ENCODE peak calls at places on chromosomes 7 and 10, in four cellular contexts. M is neural progenitor cell, Q is fibroblast of pulmonary artery, R is coronary artery. Z is an unnamed sample.
A peak's percentile ranks its signal among the peaks of the same experiment; 100 is the strongest.

GRCh38 chr7:142025896-142026295 is 30.2 kb downstream of the MGAM start:
- DNase-seq in M (no peak), Q (no peak), R (no peak), Z (peak; percentile 11)

GRCh38 chr7:11881680-11882079 is 49.7 kb upstream of the THSD7A start:
- DNase-seq in M (no peak), Q (no peak), R (no peak), Z (no peak)

GRCh38 chr7:41492603-41493002 is 210.3 kb downstream of the INHBA start:
- DNase-seq in M (no peak), Q (no peak), R (no peak), Z (peak; percentile 35)

GRCh38 chr7:116525298-116525912 is 569 bp downstream of the CAV1 start:
- DNase-seq in M (peak; percentile 45), Q (peak; percentile 23), R (no peak), Z (no peak)

GRCh38 chr10:61456095-61456789 is 3.1 kb upstream of the TMEM26 start:
- DNase-seq in M (no peak), Q (peak; percentile 56), R (no peak), Z (peak; percentile 55)

GRCh38 chr7:79820387-79820786 is 314.2 kb upstream of the GNAI1 start:
- DNase-seq in M (peak; percentile 43), Q (peak; percentile 89), R (no peak), Z (peak; percentile 96)

GRCh38 chr10:74388801-74389200 is 237.8 kb downstream of the ADK start:
- DNase-seq in M (no peak), Q (no peak), R (no peak), Z (no peak)

GRCh38 chr10:122780391-122780790 is 65.3 kb downstream of the CUZD1 start:
- DNase-seq in M (no peak), Q (peak; percentile 8), R (no peak), Z (no peak)

GRCh38 chr7:30864146-30864545 is 47.5 kb upstream of the AQP1 start:
- DNase-seq in M (peak; percentile 25), Q (no peak), R (no peak), Z (no peak)

GRCh38 chr7:17185690-17186070 is 112.8 kb upstream of the AHR start:
- DNase-seq in M (no peak), Q (peak; percentile 66), R (no peak), Z (peak; percentile 92)

GRCh38 chr10:80477813-80478212 is 23.7 kb downstream of the TSPAN14 start:
- DNase-seq in M (no peak), Q (peak; percentile 89), R (no peak), Z (peak; percentile 93)
- TF ChIP-seq CTCF in M (no peak), Q (no peak), R (no peak), Z (no peak)

GRCh38 chr10:48605264-48605615 is 367 bp upstream of the ARHGAP22 start:
- DNase-seq in M (no peak), Q (no peak), R (no peak), Z (no peak)

GRCh38 chr10:48605786-48606529 is 1.1 kb upstream of the ARHGAP22 start:
- DNase-seq in M (no peak), Q (no peak), R (peak; percentile 68), Z (no peak)

GRCh38 chr10:48604039-48604407 is 850 bp downstream of the ARHGAP22 start:
- DNase-seq in M (no peak), Q (no peak), R (peak; percentile 69), Z (no peak)

GRCh38 chr10:48603421-48604038 is 1.3 kb downstream of the ARHGAP22 start:
- DNase-seq in M (no peak), Q (no peak), R (peak; percentile 64), Z (no peak)

DNA sequence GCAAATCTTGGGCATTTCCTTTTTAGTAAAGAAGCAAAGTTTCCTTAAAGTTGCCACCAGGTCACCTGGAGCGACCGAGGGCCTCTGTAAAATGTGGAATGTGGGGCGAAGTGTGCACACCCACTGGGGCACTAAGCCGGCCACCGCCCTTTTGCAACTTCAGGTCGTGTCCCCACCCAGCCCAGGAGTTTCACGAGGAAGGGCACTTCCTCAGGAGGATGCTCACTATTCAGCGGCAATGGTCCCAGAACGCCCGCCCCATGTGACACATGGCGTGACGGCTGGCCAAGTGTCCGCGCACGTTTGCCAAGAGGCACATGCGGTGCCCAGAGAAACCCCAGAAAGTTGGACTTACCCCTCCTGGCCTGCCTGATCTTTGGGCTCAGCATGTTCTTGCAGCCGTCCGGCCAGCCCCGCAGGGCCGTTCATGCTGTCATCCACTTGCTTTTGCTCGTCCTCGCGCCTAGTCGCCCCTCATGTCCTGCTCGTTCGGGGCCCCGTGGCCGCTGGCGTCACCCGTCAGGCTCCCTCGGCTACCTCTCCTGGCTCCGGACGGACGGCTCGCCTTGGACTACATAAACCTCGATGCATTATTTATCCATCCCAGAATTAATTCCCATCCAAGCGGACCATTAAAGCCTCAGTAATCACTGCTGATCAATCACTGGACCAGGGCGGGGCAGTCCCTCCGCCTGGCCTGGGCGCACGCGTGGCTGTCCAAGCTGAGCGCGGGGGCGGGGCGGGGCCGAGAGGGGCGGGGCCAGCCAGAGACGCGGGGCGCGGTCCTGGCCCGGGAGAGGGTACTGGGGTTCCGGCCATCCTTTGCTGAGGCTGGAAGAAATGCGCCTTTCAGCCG is at the start of gene ARHGAP22:
- DNase-seq in M (peak; percentile 62), Q (peak; percentile 28), R (peak; percentile 79), Z (no peak)
- H3K4me3 ChIP-seq in M (peak within 1 kb of the TSS; percentile 42), Q (peak within 1 kb of the TSS; percentile 77), R (peak within 1 kb of the TSS; percentile 78), Z (peak within 1 kb of the TSS; percentile 73)

GRCh38 chr7:81433692-81434331 is 336.0 kb downstream of the HGF start:
- DNase-seq in M (no peak), Q (no peak), R (no peak), Z (no peak)

GRCh38 chr7:81433196-81433595 is 336.7 kb downstream of the HGF start:
- DNase-seq in M (no peak), Q (no peak), R (no peak), Z (no peak)

GRCh38 chr7:81430761-81431160 is 339.1 kb downstream of the HGF start:
- DNase-seq in M (no peak), Q (peak; percentile 90), R (no peak), Z (no peak)

GRCh38 chr7:81430150-81430549 is 339.7 kb downstream of the HGF start:
- DNase-seq in M (peak; percentile 20), Q (peak; percentile 59), R (no peak), Z (peak; percentile 67)
- TF ChIP-seq CTCF in M (peak; percentile 24), Q (peak; percentile 6), R (no peak), Z (peak; percentile 54)

DNA sequence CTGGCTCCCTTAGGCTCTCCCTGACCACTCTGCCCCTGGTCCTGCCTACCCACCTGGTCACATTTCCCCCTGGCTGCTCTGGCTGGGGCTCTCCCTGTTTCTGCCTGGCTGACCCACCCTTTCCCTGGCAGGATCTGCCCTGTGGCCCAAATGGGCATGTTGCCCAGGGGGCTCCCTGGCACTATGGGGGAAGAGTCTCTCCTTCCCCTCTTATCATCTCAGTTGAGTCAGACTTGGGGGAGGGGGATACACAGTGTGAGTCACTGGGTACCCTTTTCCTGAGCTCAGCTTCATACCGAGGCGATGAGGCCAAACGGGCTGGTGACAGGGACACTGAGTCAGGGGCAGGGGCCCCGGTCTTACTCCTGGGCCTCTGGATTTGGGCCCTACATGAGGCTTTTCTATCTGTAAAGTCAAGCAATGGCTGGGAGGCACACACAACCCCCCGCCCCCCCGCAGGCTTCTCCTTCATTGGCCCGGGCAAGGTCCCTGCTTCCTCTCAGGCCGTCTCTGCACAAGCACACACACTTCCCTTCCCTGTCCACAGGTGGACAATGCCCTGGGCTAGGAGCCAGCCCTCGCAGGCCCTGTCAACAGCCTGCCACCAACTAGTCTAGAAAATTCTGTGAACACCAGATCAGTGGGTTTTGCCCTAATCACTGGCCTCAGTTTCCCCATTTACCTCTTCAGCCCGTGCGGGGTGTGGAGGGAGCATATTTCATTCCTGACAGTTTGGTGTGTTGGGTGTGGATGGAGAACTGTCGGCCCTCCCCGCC is 627 bp upstream of the FLNC start:
- DNase-seq in M (peak; percentile 24), Q (peak; percentile 40), R (no peak), Z (peak; percentile 24)
- H3K4me3 ChIP-seq in M (peak overlapping the region; percentile 53), Q (peak overlapping the region; percentile 43), R (peak overlapping the region; percentile 82), Z (peak overlapping the region; percentile 32)

GRCh38 chr7:20172736-20173334 is 44.3 kb downstream of the MACC1 start:
- DNase-seq in M (peak; percentile 81), Q (peak; percentile 66), R (no peak), Z (peak; percentile 78)
- TF ChIP-seq CTCF in M (peak; percentile 82), Q (peak; percentile 64), R (no peak), Z (peak; percentile 82)

GRCh38 chr7:1246871-1247526 is 14.3 kb downstream of the UNCX start:
- DNase-seq in M (peak; percentile 34), Q (no peak), R (no peak), Z (no peak)

GRCh38 chr7:1249731-1250130 is 17.1 kb downstream of the UNCX start:
- DNase-seq in M (no peak), Q (no peak), R (no peak), Z (no peak)

GRCh38 chr7:1248077-1248458 is 15.4 kb downstream of the UNCX start:
- DNase-seq in M (peak; percentile 60), Q (no peak), R (no peak), Z (no peak)

GRCh38 chr7:1247527-1248041 is 14.9 kb downstream of the UNCX start:
- DNase-seq in M (peak; percentile 87), Q (no peak), R (no peak), Z (no peak)

DNA sequence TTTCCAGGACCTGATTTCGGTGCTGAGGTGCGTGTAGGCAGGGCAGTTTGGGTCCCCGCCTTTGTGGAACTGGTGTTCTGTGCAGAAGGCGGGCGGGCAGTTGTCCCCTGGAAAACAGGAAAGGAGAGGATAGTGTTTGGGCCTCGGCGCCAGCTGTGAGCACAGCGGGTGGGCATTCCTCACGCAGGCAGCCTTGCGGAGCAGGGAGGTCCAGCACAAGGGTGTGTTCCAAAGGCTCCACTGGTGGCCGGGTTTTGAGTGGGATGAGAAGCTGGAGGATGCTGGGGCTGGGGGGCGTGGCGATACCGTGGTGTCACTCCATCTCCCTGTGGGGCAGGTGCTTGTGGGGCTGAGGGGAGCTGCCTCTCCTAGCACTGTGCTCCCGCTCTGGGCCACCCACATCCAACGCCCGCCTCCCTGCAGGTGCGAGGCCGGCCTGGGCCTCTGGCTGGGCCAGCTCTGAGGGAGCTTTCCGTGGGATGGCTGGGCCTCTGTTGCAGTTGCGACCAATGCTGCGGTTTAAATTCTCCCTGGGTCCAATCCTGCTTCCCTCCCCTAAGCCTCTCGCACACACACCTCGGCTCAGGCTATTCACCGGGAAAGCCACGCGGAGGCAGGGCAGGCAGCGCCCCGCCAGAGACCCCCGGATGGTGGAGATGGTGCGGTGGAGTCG is 15.9 kb downstream of the UNCX start:
- DNase-seq in M (peak; percentile 73), Q (no peak), R (no peak), Z (no peak)
- H3K4me3 ChIP-seq in M (peak overlapping the region; percentile 26), Q (no peak overlapping the region), R (no peak overlapping the region), Z (no peak overlapping the region)